ENCODE peak calls at places on chromosomes 6 and 20, in six cellular contexts. One of them, this sample, is unnamed.

GRCh38 chr6:44627879-44628271 is 240.4 kb downstream of the CDC5L start:
- DNase-seq in breast epithelium: no peak
- DNase-seq in left lung: no peak
- DNase-seq in mucosa of descending colon: no peak
- DNase-seq in HCT116: no peak
- DNase-seq in K562: no peak
- DNase-seq in this sample: no peak

GRCh38 chr20:47741669-47742345 is 43.5 kb downstream of the SULF2 start:
- DNase-seq in left lung: no peak
- DNase-seq in breast epithelium: peak; percentile 35
- DNase-seq in HCT116: no peak
- DNase-seq in K562: no peak
- DNase-seq in mucosa of descending colon: no peak
- DNase-seq in this sample: no peak

GRCh38 chr6:127146935-127147334 is 28.5 kb downstream of the RSPO3 start:
- DNase-seq in breast epithelium: no peak
- DNase-seq in HCT116: no peak
- DNase-seq in left lung: no peak
- DNase-seq in K562: no peak
- DNase-seq in mucosa of descending colon: no peak
- DNase-seq in this sample: no peak

GRCh38 chr6:115514656-115515055 is 546.0 kb downstream of the FRK start:
- DNase-seq in left lung: no peak
- DNase-seq in K562: no peak
- DNase-seq in breast epithelium: no peak
- DNase-seq in mucosa of descending colon: no peak
- DNase-seq in HCT116: no peak
- DNase-seq in this sample: no peak

GRCh38 chr6:139820191-139820590 is 445.7 kb upstream of the CITED2 start:
- DNase-seq in mucosa of descending colon: no peak
- DNase-seq in breast epithelium: no peak
- DNase-seq in HCT116: peak; percentile 28
- DNase-seq in left lung: no peak
- DNase-seq in K562: no peak
- DNase-seq in this sample: no peak

GRCh38 chr6:165653196-165653595 is 9.8 kb downstream of the PDE10A start:
- DNase-seq in HCT116: no peak
- DNase-seq in K562: no peak
- DNase-seq in breast epithelium: no peak
- DNase-seq in left lung: peak; percentile 37
- DNase-seq in mucosa of descending colon: no peak
- DNase-seq in this sample: no peak

GRCh38 chr6:83429857-83430605 is 820 bp downstream of the ME1 start:
- DNase-seq in K562: peak; percentile 14
- DNase-seq in HCT116: peak; percentile 46
- DNase-seq in mucosa of descending colon: no peak
- DNase-seq in left lung: no peak
- DNase-seq in breast epithelium: no peak
- DNase-seq in this sample: no peak

GRCh38 chr6:109103942-109104341 is 8.6 kb downstream of the CEP57L1 start:
- DNase-seq in mucosa of descending colon: no peak
- DNase-seq in breast epithelium: no peak
- DNase-seq in left lung: no peak
- DNase-seq in HCT116: no peak
- DNase-seq in K562: no peak
- DNase-seq in this sample: no peak

GRCh38 chr6:33858053-33858475 is 54.3 kb upstream of the MLN start:
- DNase-seq in breast epithelium: no peak
- DNase-seq in K562: no peak
- DNase-seq in HCT116: no peak
- DNase-seq in mucosa of descending colon: no peak
- DNase-seq in left lung: no peak
- DNase-seq in this sample: no peak

GRCh38 chr6:41713650-41714291 is 21.6 kb downstream of the TFEB start:
- DNase-seq in left lung: peak; percentile 46
- DNase-seq in mucosa of descending colon: peak; percentile 56
- DNase-seq in breast epithelium: no peak
- DNase-seq in HCT116: no peak
- DNase-seq in K562: no peak
- DNase-seq in this sample: no peak

GRCh38 chr6:143529095-143529494 is 17.6 kb upstream of the FUCA2 start:
- DNase-seq in left lung: no peak
- DNase-seq in HCT116: no peak
- DNase-seq in mucosa of descending colon: no peak
- DNase-seq in K562: no peak
- DNase-seq in breast epithelium: no peak
- DNase-seq in this sample: no peak

GRCh38 chr6:3500262-3501001 is 43.6 kb upstream of the SLC22A23 start:
- DNase-seq in HCT116: no peak
- DNase-seq in breast epithelium: no peak
- DNase-seq in mucosa of descending colon: no peak
- DNase-seq in left lung: no peak
- DNase-seq in K562: no peak
- DNase-seq in this sample: no peak

GRCh38 chr20:46000571-46001145 is 8.1 kb upstream of the MMP9 start:
- DNase-seq in mucosa of descending colon: no peak
- DNase-seq in left lung: no peak
- DNase-seq in breast epithelium: no peak
- DNase-seq in HCT116: no peak
- DNase-seq in K562: no peak
- DNase-seq in this sample: no peak

GRCh38 chr6:34065470-34066283 is 80.2 kb downstream of the GRM4 start:
- DNase-seq in left lung: peak; percentile 69
- DNase-seq in K562: peak; percentile 48
- DNase-seq in mucosa of descending colon: no peak
- DNase-seq in HCT116: no peak
- DNase-seq in breast epithelium: no peak
- DNase-seq in this sample: no peak

GRCh38 chr6:158003910-158004695 is 22.4 kb downstream of the SYNJ2 start:
- DNase-seq in K562: no peak
- DNase-seq in mucosa of descending colon: no peak
- DNase-seq in breast epithelium: no peak
- DNase-seq in HCT116: no peak
- DNase-seq in left lung: no peak
- DNase-seq in this sample: no peak

GRCh38 chr6:158004696-158005095 is 23.0 kb downstream of the SYNJ2 start:
- DNase-seq in HCT116: no peak
- DNase-seq in breast epithelium: no peak
- DNase-seq in mucosa of descending colon: no peak
- DNase-seq in left lung: no peak
- DNase-seq in K562: no peak
- DNase-seq in this sample: no peak

GRCh38 chr6:158006331-158006730 is 24.7 kb downstream of the SYNJ2 start:
- DNase-seq in mucosa of descending colon: no peak
- DNase-seq in K562: no peak
- DNase-seq in breast epithelium: no peak
- DNase-seq in HCT116: no peak
- DNase-seq in left lung: no peak
- DNase-seq in this sample: no peak

GRCh38 chr6:158006821-158007570 is 25.3 kb downstream of the SYNJ2 start:
- DNase-seq in left lung: peak; percentile 42
- DNase-seq in HCT116: no peak
- DNase-seq in mucosa of descending colon: no peak
- DNase-seq in breast epithelium: no peak
- DNase-seq in K562: no peak
- DNase-seq in this sample: no peak

DNA sequence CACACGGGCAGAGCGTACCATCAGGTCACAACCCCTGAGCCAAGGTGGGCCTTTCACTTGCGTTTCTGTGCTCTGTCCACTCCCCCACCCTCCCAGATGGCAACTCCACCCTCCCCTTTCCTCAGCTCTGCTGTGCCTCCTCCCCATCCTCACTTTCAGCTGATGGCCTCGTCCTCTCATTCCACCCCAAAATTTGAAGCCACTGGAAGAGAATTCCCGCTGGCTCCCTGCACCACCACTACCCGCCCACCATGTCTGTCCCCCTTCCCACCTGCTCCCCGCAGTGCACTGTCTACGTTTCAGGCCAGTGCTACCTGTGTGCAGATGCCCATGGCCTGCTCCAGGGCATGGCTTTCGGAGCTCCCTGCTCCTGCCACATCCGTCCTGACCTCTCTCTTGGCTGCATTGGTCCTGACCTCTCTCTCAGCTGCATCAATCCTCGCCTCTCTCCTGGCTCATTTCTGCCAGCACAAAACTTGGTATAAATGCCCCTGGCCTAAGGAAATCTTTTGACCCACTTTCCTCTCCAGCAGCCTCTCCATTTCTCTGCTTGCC is 24.0 kb downstream of the SYNJ2 start:
- DNase-seq in K562: no peak
- DNase-seq in left lung: no peak
- DNase-seq in HCT116: no peak
- DNase-seq in mucosa of descending colon: no peak
- DNase-seq in breast epithelium: no peak
- DNase-seq in this sample: peak; percentile 30
- H3K4me1 ChIP-seq in K562: peaks cover 54% of the 10 kb centered on the region
- H3K4me1 ChIP-seq in left lung: peaks cover 17% of the 10 kb centered on the region
- H3K4me1 ChIP-seq in HCT116: peaks cover 37% of the 10 kb centered on the region
- H3K4me1 ChIP-seq in mucosa of descending colon: peaks cover 36% of the 10 kb centered on the region
- H3K4me1 ChIP-seq in breast epithelium: peaks cover 24% of the 10 kb centered on the region
- H3K4me1 ChIP-seq in this sample: peaks cover 52% of the 10 kb centered on the region

GRCh38 chr20:62651285-62652021 is 9.2 kb downstream of the SLCO4A1 start:
- DNase-seq in left lung: no peak
- DNase-seq in K562: no peak
- DNase-seq in mucosa of descending colon: peak; percentile 90
- DNase-seq in breast epithelium: peak; percentile 57
- DNase-seq in HCT116: no peak
- DNase-seq in this sample: peak; percentile 88

GRCh38 chr20:62652051-62652893 is 10.0 kb downstream of the SLCO4A1 start:
- DNase-seq in K562: peak; percentile 61
- DNase-seq in mucosa of descending colon: peak; percentile 94
- DNase-seq in left lung: peak; percentile 92
- DNase-seq in breast epithelium: peak; percentile 94
- DNase-seq in HCT116: peak; percentile 33
- DNase-seq in this sample: peak; percentile 96

GRCh38 chr20:62653951-62654685 is 11.8 kb downstream of the SLCO4A1 start:
- DNase-seq in left lung: no peak
- DNase-seq in K562: no peak
- DNase-seq in mucosa of descending colon: no peak
- DNase-seq in HCT116: no peak
- DNase-seq in breast epithelium: no peak
- DNase-seq in this sample: no peak

GRCh38 chr20:62653373-62653772 is 11.1 kb downstream of the SLCO4A1 start:
- DNase-seq in breast epithelium: no peak
- DNase-seq in K562: no peak
- DNase-seq in left lung: no peak
- DNase-seq in HCT116: no peak
- DNase-seq in mucosa of descending colon: no peak
- DNase-seq in this sample: no peak

DNA sequence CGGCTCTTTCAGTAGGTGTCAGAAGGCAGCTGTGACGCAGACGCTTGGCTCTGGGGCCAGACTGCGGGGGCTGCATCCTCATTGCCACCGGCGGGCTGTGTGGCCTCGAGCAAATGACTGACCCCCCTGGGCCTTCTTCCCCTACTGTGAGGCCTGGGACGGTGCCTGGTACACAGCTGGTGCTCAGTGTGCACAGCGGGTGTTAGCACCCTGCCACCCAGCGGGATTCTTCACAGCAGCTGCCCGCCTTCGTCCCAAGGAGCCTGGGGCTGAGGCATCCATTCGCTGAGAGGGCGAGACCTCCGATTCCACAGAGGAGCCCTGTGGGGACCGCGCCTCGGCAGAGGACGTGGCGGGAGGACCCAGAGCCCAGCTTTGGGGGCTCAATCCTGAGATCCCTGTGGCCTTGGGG is 10.6 kb downstream of the SLCO4A1 start:
- DNase-seq in left lung: no peak
- DNase-seq in breast epithelium: no peak
- DNase-seq in mucosa of descending colon: no peak
- DNase-seq in HCT116: no peak
- DNase-seq in K562: no peak
- DNase-seq in this sample: no peak
- H3K4me1 ChIP-seq in left lung: peaks cover 17% of the 10 kb centered on the region
- H3K4me1 ChIP-seq in breast epithelium: peaks cover 5% of the 10 kb centered on the region
- H3K4me1 ChIP-seq in mucosa of descending colon: peaks cover 33% of the 10 kb centered on the region
- H3K4me1 ChIP-seq in HCT116: peaks cover 27% of the 10 kb centered on the region
- H3K4me1 ChIP-seq in K562: peaks cover 19% of the 10 kb centered on the region
- H3K4me1 ChIP-seq in this sample: peaks cover 45% of the 10 kb centered on the region

DNA sequence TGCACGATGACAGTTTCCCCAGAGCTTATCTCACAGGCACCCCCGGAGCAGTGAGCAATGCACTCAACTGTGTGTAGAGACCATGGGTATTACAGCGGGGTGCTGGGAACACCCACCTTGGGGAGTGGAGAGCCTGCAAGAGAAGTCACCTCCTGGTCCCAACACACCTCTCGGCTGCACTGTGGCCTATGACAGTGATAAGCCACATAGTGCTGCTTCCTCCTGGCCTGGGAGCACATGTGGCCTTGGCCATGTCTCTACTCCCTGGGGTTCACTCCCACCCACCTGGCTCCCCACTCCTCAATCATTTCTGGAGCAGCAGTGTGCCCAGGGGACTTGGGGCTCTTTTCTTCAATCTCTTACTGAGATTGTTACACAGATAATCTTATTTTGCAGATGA is 77.0 kb downstream of the SLC24A3 start:
- DNase-seq in breast epithelium: no peak
- DNase-seq in HCT116: no peak
- DNase-seq in K562: no peak
- DNase-seq in left lung: no peak
- DNase-seq in mucosa of descending colon: no peak
- DNase-seq in this sample: no peak
- H3K4me1 ChIP-seq in breast epithelium: no peaks in the 10 kb centered on the region
- H3K4me1 ChIP-seq in HCT116: no peaks in the 10 kb centered on the region
- H3K4me1 ChIP-seq in K562: no peaks in the 10 kb centered on the region
- H3K4me1 ChIP-seq in left lung: no peaks in the 10 kb centered on the region
- H3K4me1 ChIP-seq in mucosa of descending colon: no peaks in the 10 kb centered on the region
- H3K4me1 ChIP-seq in this sample: peaks cover 5% of the 10 kb centered on the region

GRCh38 chr6:156977527-156978291 is 200.5 kb downstream of the ARID1B start:
- DNase-seq in K562: no peak
- DNase-seq in breast epithelium: peak; percentile 67
- DNase-seq in mucosa of descending colon: no peak
- DNase-seq in HCT116: no peak
- DNase-seq in left lung: no peak
- DNase-seq in this sample: no peak

GRCh38 chr6:156980948-156981347 is 203.8 kb downstream of the ARID1B start:
- DNase-seq in HCT116: no peak
- DNase-seq in left lung: no peak
- DNase-seq in mucosa of descending colon: no peak
- DNase-seq in breast epithelium: no peak
- DNase-seq in K562: no peak
- DNase-seq in this sample: no peak

GRCh38 chr6:156976144-156977088 is 199.2 kb downstream of the ARID1B start:
- DNase-seq in K562: no peak
- DNase-seq in breast epithelium: no peak
- DNase-seq in mucosa of descending colon: no peak
- DNase-seq in HCT116: no peak
- DNase-seq in left lung: no peak
- DNase-seq in this sample: no peak

GRCh38 chr6:156980515-156980914 is 203.3 kb downstream of the ARID1B start:
- DNase-seq in left lung: no peak
- DNase-seq in K562: no peak
- DNase-seq in mucosa of descending colon: no peak
- DNase-seq in HCT116: no peak
- DNase-seq in breast epithelium: no peak
- DNase-seq in this sample: no peak

GRCh38 chr6:156978948-156979347 is 201.8 kb downstream of the ARID1B start:
- DNase-seq in breast epithelium: no peak
- DNase-seq in K562: no peak
- DNase-seq in left lung: no peak
- DNase-seq in HCT116: no peak
- DNase-seq in mucosa of descending colon: no peak
- DNase-seq in this sample: no peak
- H3K4me1 ChIP-seq in breast epithelium: no peaks in the 10 kb centered on the region
- H3K4me1 ChIP-seq in K562: peaks cover 2% of the 10 kb centered on the region
- H3K4me1 ChIP-seq in left lung: peaks cover 9% of the 10 kb centered on the region
- H3K4me1 ChIP-seq in HCT116: peaks cover 5% of the 10 kb centered on the region
- H3K4me1 ChIP-seq in mucosa of descending colon: no peaks in the 10 kb centered on the region
- H3K4me1 ChIP-seq in this sample: peaks cover 43% of the 10 kb centered on the region